ENCODE peak calls at places on chromosomes 11 and 22, in nine cellular contexts. R is mammary epithelial cell; K is activated CD4-positive, alpha-beta T cell treated with anti-CD3 and anti-CD28 coated beads, Interleukin-2, amount 50 U/mL, for 24 hours; Z is RWPE1; M is AG08395; C is SW480; Y is HEK293T; A is NCI-H1105 treated with DMSO at 0.1 percent for 48 hours; E is mesothelial cell of epicardium. L is an unnamed sample.

GRCh38 chr11:85651118-85651517 is 3.4 kb downstream of the TMEM126A start:
- DNase-seq in R (no peak), K (no peak), Z (no peak), M (no peak), C (no peak), Y (no peak), A (no peak), E (no peak), L (no peak)

GRCh38 chr11:94150056-94150455 is 21.4 kb downstream of the PANX1 start:
- DNase-seq in R (peak), K (no peak), Z (peak), M (no peak), C (no peak), Y (no peak), A (no peak), E (no peak), L (no peak)

GRCh38 chr11:120597250-120597649 is 85.7 kb downstream of the GRIK4 start:
- DNase-seq in R (no peak), K (no peak), Z (no peak), M (no peak), C (no peak), Y (no peak), A (no peak), E (no peak), L (no peak)

GRCh38 chr11:75652936-75653335 is 15.9 kb downstream of the MAP6 start:
- DNase-seq in R (no peak), K (no peak), Z (no peak), M (peak), C (no peak), Y (no peak), A (no peak), E (no peak), L (no peak)

GRCh38 chr11:63870351-63871197 is 31.7 kb downstream of the MARK2 start:
- DNase-seq in R (no peak), K (no peak), Z (no peak), M (no peak), C (no peak), Y (no peak), A (no peak), E (no peak), L (no peak)

GRCh38 chr11:44125598-44125997 is 30.1 kb downstream of the EXT2 start:
- DNase-seq in R (no peak), K (no peak), Z (no peak), M (no peak), C (no peak), Y (no peak), A (no peak), E (no peak), L (no peak)

GRCh38 chr11:103659138-103659734 is 377.2 kb upstream of the DDI1 start:
- DNase-seq in R (peak), K (no peak), Z (peak), M (peak), C (peak), Y (peak), A (no peak), E (no peak), L (no peak)

GRCh38 chr11:83319346-83319745 is 33.2 kb upstream of the CCDC90B start:
- DNase-seq in R (peak), K (no peak), Z (no peak), M (no peak), C (no peak), Y (no peak), A (no peak), E (no peak), L (no peak)

GRCh38 chr11:131754671-131755070 is 384.3 kb downstream of the NTM start:
- DNase-seq in R (no peak), K (no peak), Z (no peak), M (peak), C (no peak), Y (no peak), A (no peak), E (no peak), L (no peak)

GRCh38 chr22:28557184-28557583 is 122.5 kb downstream of the TTC28 start:
- DNase-seq in R (no peak), K (no peak), Z (no peak), M (no peak), C (no peak), Y (no peak), A (no peak), E (no peak), L (no peak)

GRCh38 chr22:22507743-22508273 is 734 bp downstream of the ZNF280B start:
- DNase-seq in R (no peak), K (no peak), Z (no peak), M (no peak), C (no peak), Y (peak), A (no peak), E (no peak), L (no peak)

GRCh38 chr11:117466966-117467365 is 139.3 kb downstream of the CEP164 start:
- DNase-seq in R (no peak), K (no peak), Z (no peak), M (no peak), C (no peak), Y (no peak), A (no peak), E (no peak), L (no peak)

GRCh38 chr11:43918662-43919061 is 23.8 kb upstream of the C11orf96 start:
- DNase-seq in R (no peak), K (no peak), Z (no peak), M (no peak), C (no peak), Y (no peak), A (no peak), E (no peak), L (no peak)

GRCh38 chr22:47044722-47045545 is 282.5 kb downstream of the TBC1D22A start:
- DNase-seq in R (no peak), K (no peak), Z (no peak), M (no peak), C (no peak), Y (no peak), A (no peak), E (no peak), L (no peak)

GRCh38 chr11:19013181-19013857 is 47.2 kb downstream of the MRGPRX2 start:
- DNase-seq in R (peak), K (no peak), Z (no peak), M (no peak), C (no peak), Y (no peak), A (no peak), E (no peak), L (no peak)

GRCh38 chr22:46633334-46633890 is 13.2 kb downstream of the GRAMD4 start:
- DNase-seq in R (no peak), K (no peak), Z (no peak), M (no peak), C (no peak), Y (no peak), A (no peak), E (no peak), L (no peak)

GRCh38 chr11:75813622-75814039 is 1.4 kb upstream of the UVRAG start:
- DNase-seq in R (peak), K (no peak), Z (no peak), M (no peak), C (peak), Y (no peak), A (no peak), E (no peak), L (no peak)

GRCh38 chr11:68386331-68386978 is 74.1 kb downstream of the LRP5 start:
- DNase-seq in R (no peak), K (no peak), Z (peak), M (no peak), C (no peak), Y (no peak), A (no peak), E (no peak), L (no peak)

GRCh38 chr11:93196816-93197382 is 892 bp downstream of the SLC36A4 start:
- DNase-seq in R (no peak), K (no peak), Z (peak), M (peak), C (peak), Y (peak), A (peak), E (no peak), L (no peak)

GRCh38 chr11:8259316-8259995 is 4.2 kb downstream of the LMO1 start:
- DNase-seq in R (no peak), K (no peak), Z (no peak), M (no peak), C (no peak), Y (no peak), A (no peak), E (peak), L (no peak)

GRCh38 chr22:20463324-20464095 is 25.9 kb upstream of the SCARF2 start:
- DNase-seq in R (no peak), K (no peak), Z (no peak), M (no peak), C (no peak), Y (no peak), A (no peak), E (no peak), L (peak)

GRCh38 chr22:25162561-25162960 is 37.1 kb upstream of the CRYBB3 start:
- DNase-seq in R (no peak), K (no peak), Z (no peak), M (no peak), C (no peak), Y (no peak), A (no peak), E (no peak), L (no peak)

GRCh38 chr11:6576471-6577373 is 26.7 kb downstream of the RRP8 start:
- DNase-seq in R (no peak), K (no peak), Z (no peak), M (peak), C (peak), Y (no peak), A (peak), E (no peak), L (no peak)

GRCh38 chr11:47071341-47071740 is 105.3 kb downstream of the ARFGAP2 start:
- DNase-seq in R (no peak), K (no peak), Z (no peak), M (no peak), C (no peak), Y (no peak), A (no peak), E (no peak), L (no peak)

GRCh38 chr11:123426766-123427165 is 3.3 kb upstream of the GRAMD1B start:
- DNase-seq in R (no peak), K (no peak), Z (no peak), M (no peak), C (no peak), Y (no peak), A (peak), E (no peak), L (no peak)

GRCh38 chr11:26286472-26287066 is 45.4 kb upstream of the ANO3 start:
- DNase-seq in R (peak), K (no peak), Z (peak), M (peak), C (peak), Y (peak), A (peak), E (no peak), L (no peak)

GRCh38 chr11:32331792-32332191 is 103.5 kb downstream of the WT1 start:
- DNase-seq in R (no peak), K (no peak), Z (no peak), M (no peak), C (no peak), Y (no peak), A (no peak), E (no peak), L (no peak)

GRCh38 chr11:69113226-69113625 is 42.5 kb upstream of the SMIM38 start:
- DNase-seq in R (no peak), K (no peak), Z (no peak), M (no peak), C (no peak), Y (no peak), A (no peak), E (no peak), L (no peak)

GRCh38 chr11:1335811-1336761 is 26.7 kb upstream of the TOLLIP start:
- DNase-seq in R (peak), K (peak), Z (peak), M (peak), C (peak), Y (peak), A (peak), E (no peak), L (peak)

GRCh38 chr11:67301951-67302516 is 1.3 kb upstream of the SSH3 start:
- DNase-seq in R (no peak), K (no peak), Z (peak), M (peak), C (peak), Y (peak), A (peak), E (peak), L (peak)

GRCh38 chr11:82308979-82309378 is 424.7 kb downstream of the FAM181B start:
- DNase-seq in R (no peak), K (no peak), Z (no peak), M (no peak), C (no peak), Y (no peak), A (no peak), E (no peak), L (no peak)

GRCh38 chr11:121604152-121604551 is 151.4 kb upstream of the SORL1-AS1 start:
- DNase-seq in R (no peak), K (no peak), Z (no peak), M (no peak), C (no peak), Y (no peak), A (no peak), E (no peak), L (no peak)

GRCh38 chr11:45527898-45528297 is 137.5 kb downstream of the CHST1 start:
- DNase-seq in R (peak), K (no peak), Z (peak), M (no peak), C (no peak), Y (no peak), A (no peak), E (no peak), L (no peak)

GRCh38 chr11:77127969-77128691 is at the start of gene MYO7A:
- DNase-seq in R (no peak), K (no peak), Z (no peak), M (peak), C (no peak), Y (no peak), A (no peak), E (no peak), L (no peak)

GRCh38 chr11:131916633-131917032 is 546.2 kb downstream of the NTM start:
- DNase-seq in R (no peak), K (no peak), Z (no peak), M (no peak), C (no peak), Y (no peak), A (no peak), E (no peak), L (no peak)

GRCh38 chr11:118406599-118407166 is 5.3 kb downstream of the ATP5MG start:
- DNase-seq in R (no peak), K (no peak), Z (no peak), M (peak), C (no peak), Y (no peak), A (peak), E (no peak), L (no peak)

GRCh38 chr11:36008576-36008975 is 64.7 kb downstream of the LDLRAD3 start:
- DNase-seq in R (no peak), K (no peak), Z (no peak), M (no peak), C (no peak), Y (no peak), A (no peak), E (no peak), L (no peak)

GRCh38 chr11:2424811-2425495 is 19.4 kb downstream of the TRPM5 start:
- DNase-seq in R (no peak), K (no peak), Z (no peak), M (no peak), C (no peak), Y (no peak), A (no peak), E (no peak), L (no peak)

L was measured in GF-D8.